ENCODE peak calls at places on chromosomes 5 and 9, in ten cellular contexts. One of them, this sample, is unnamed.

GRCh38 chr5:173673295-173674170 is 57.1 kb upstream of the BOD1 start:
- DNase-seq in astrocyte of the hippocampus: peak
- DNase-seq in brain pericyte: no peak
- DNase-seq in psoas muscle: no peak
- DNase-seq in foreskin keratinocyte: no peak
- DNase-seq in B cell: no peak
- DNase-seq in Caki2: no peak
- DNase-seq in GM04504: no peak
- DNase-seq in GM06990: no peak
- DNase-seq in hypothalamus: no peak
- DNase-seq in this sample: no peak

GRCh38 chr9:6014668-6015270 is 655 bp downstream of the RANBP6 start:
- DNase-seq in GM06990: no peak
- DNase-seq in astrocyte of the hippocampus: peak
- DNase-seq in brain pericyte: no peak
- DNase-seq in hypothalamus: no peak
- DNase-seq in Caki2: peak
- DNase-seq in B cell: no peak
- DNase-seq in foreskin keratinocyte: peak
- DNase-seq in GM04504: no peak
- DNase-seq in psoas muscle: no peak
- DNase-seq in this sample: no peak

GRCh38 chr5:80481019-80481893 is 6.6 kb upstream of the FAM151B start:
- DNase-seq in hypothalamus: peak
- DNase-seq in GM04504: peak
- DNase-seq in astrocyte of the hippocampus: peak
- DNase-seq in B cell: no peak
- DNase-seq in GM06990: no peak
- DNase-seq in foreskin keratinocyte: no peak
- DNase-seq in psoas muscle: no peak
- DNase-seq in Caki2: peak
- DNase-seq in brain pericyte: no peak
- DNase-seq in this sample: no peak

GRCh38 chr9:121246821-121247511 is 21.0 kb upstream of the GSN start:
- DNase-seq in GM04504: no peak
- DNase-seq in foreskin keratinocyte: no peak
- DNase-seq in brain pericyte: no peak
- DNase-seq in Caki2: no peak
- DNase-seq in astrocyte of the hippocampus: peak
- DNase-seq in GM06990: no peak
- DNase-seq in psoas muscle: no peak
- DNase-seq in hypothalamus: no peak
- DNase-seq in B cell: no peak
- DNase-seq in this sample: no peak

GRCh38 chr5:67537439-67538342 is 341.1 kb upstream of the CD180 start:
- DNase-seq in GM06990: no peak
- DNase-seq in brain pericyte: no peak
- DNase-seq in psoas muscle: no peak
- DNase-seq in hypothalamus: peak
- DNase-seq in foreskin keratinocyte: no peak
- DNase-seq in astrocyte of the hippocampus: peak
- DNase-seq in GM04504: peak
- DNase-seq in B cell: no peak
- DNase-seq in Caki2: no peak
- DNase-seq in this sample: no peak

GRCh38 chr9:91474656-91475055 is 51.0 kb upstream of the NFIL3 start:
- DNase-seq in GM04504: no peak
- DNase-seq in GM06990: no peak
- DNase-seq in brain pericyte: no peak
- DNase-seq in hypothalamus: no peak
- DNase-seq in psoas muscle: no peak
- DNase-seq in Caki2: no peak
- DNase-seq in foreskin keratinocyte: no peak
- DNase-seq in astrocyte of the hippocampus: peak
- DNase-seq in B cell: no peak
- DNase-seq in this sample: no peak

GRCh38 chr9:2043881-2044462 is 28.8 kb downstream of the SMARCA2 start:
- DNase-seq in brain pericyte: no peak
- DNase-seq in Caki2: no peak
- DNase-seq in psoas muscle: no peak
- DNase-seq in GM04504: no peak
- DNase-seq in hypothalamus: no peak
- DNase-seq in astrocyte of the hippocampus: no peak
- DNase-seq in B cell: peak
- DNase-seq in foreskin keratinocyte: no peak
- DNase-seq in GM06990: no peak
- DNase-seq in this sample: no peak

GRCh38 chr5:1855573-1855972 is 27.2 kb downstream of the IRX4 start:
- DNase-seq in foreskin keratinocyte: no peak
- DNase-seq in GM04504: no peak
- DNase-seq in B cell: no peak
- DNase-seq in GM06990: no peak
- DNase-seq in brain pericyte: no peak
- DNase-seq in psoas muscle: no peak
- DNase-seq in astrocyte of the hippocampus: no peak
- DNase-seq in hypothalamus: no peak
- DNase-seq in Caki2: no peak
- DNase-seq in this sample: no peak

GRCh38 chr5:157820593-157821252 is 38.2 kb downstream of the CLINT1 start:
- DNase-seq in brain pericyte: no peak
- DNase-seq in hypothalamus: no peak
- DNase-seq in B cell: no peak
- DNase-seq in GM04504: peak
- DNase-seq in GM06990: no peak
- DNase-seq in astrocyte of the hippocampus: peak
- DNase-seq in psoas muscle: no peak
- DNase-seq in Caki2: peak
- DNase-seq in foreskin keratinocyte: no peak
- DNase-seq in this sample: no peak

GRCh38 chr5:110018509-110018908 is 328.8 kb downstream of the MAN2A1 start:
- DNase-seq in B cell: no peak
- DNase-seq in GM04504: no peak
- DNase-seq in astrocyte of the hippocampus: no peak
- DNase-seq in Caki2: no peak
- DNase-seq in GM06990: no peak
- DNase-seq in hypothalamus: no peak
- DNase-seq in foreskin keratinocyte: no peak
- DNase-seq in brain pericyte: no peak
- DNase-seq in psoas muscle: no peak
- DNase-seq in this sample: peak

GRCh38 chr5:96973561-96974401 is 37.9 kb downstream of the LNPEP start:
- DNase-seq in psoas muscle: no peak
- DNase-seq in GM04504: no peak
- DNase-seq in B cell: no peak
- DNase-seq in brain pericyte: no peak
- DNase-seq in GM06990: no peak
- DNase-seq in hypothalamus: no peak
- DNase-seq in astrocyte of the hippocampus: no peak
- DNase-seq in Caki2: no peak
- DNase-seq in foreskin keratinocyte: no peak
- DNase-seq in this sample: no peak

GRCh38 chr9:78210841-78211301 is 25.0 kb upstream of the CEP78 start:
- DNase-seq in B cell: no peak
- DNase-seq in psoas muscle: no peak
- DNase-seq in GM06990: peak
- DNase-seq in Caki2: no peak
- DNase-seq in brain pericyte: no peak
- DNase-seq in GM04504: no peak
- DNase-seq in foreskin keratinocyte: no peak
- DNase-seq in astrocyte of the hippocampus: no peak
- DNase-seq in hypothalamus: no peak
- DNase-seq in this sample: no peak